ENCODE peak calls at places on chromosomes 12 and 14, in eight cellular contexts. L is NCI-H1105; Y is stimulated activated naive CD8-positive, alpha-beta T cell treated with anti-CD3 and anti-CD28 coated beads, Interleukin-15, Interleukin-2, amounts not matched to agents 100 U/mL and 50 U/mL, for 24 hours; R is astrocyte of the spinal cord; Z is endodermal cell; E is activated gamma-delta T cell treated with Interleukin-2 at 50 U/mL for 16 hours; I is naive B cell; C is hypothalamus. N is an unnamed sample.
A peak's percentile ranks its signal among the peaks of the same experiment; 100 is the strongest.

GRCh38 chr14:31027847-31028246 is 1.7 kb upstream of the STRN3 start:
- DNase-seq in L (no peak), Y (no peak), R (no peak), Z (no peak), E (no peak), I (no peak), C (no peak), N (no peak)

GRCh38 chr12:46450279-46450748 is 77.7 kb upstream of the SLC38A2 start:
- DNase-seq in L (no peak), Y (no peak), R (no peak), Z (no peak), E (no peak), I (no peak), C (no peak), N (no peak)

GRCh38 chr12:120439646-120440247 is 1.8 kb downstream of the COX6A1 start:
- DNase-seq in L (peak; percentile 56), Y (peak; percentile 81), R (peak; percentile 54), Z (peak; percentile 95), E (peak; percentile 76), I (peak; percentile 73), C (peak; percentile 5), N (peak; percentile 24)

GRCh38 chr14:102630405-102630804 is 38.0 kb downstream of the RCOR1 start:
- DNase-seq in L (no peak), Y (no peak), R (no peak), Z (no peak), E (no peak), I (no peak), C (no peak), N (no peak)

GRCh38 chr12:44858456-44858855 is 17.7 kb downstream of the NELL2 start:
- DNase-seq in L (no peak), Y (no peak), R (no peak), Z (no peak), E (no peak), I (no peak), C (no peak), N (no peak)

GRCh38 chr12:98582093-98582492 is 11.4 kb upstream of the SLC25A3 start:
- DNase-seq in L (no peak), Y (no peak), R (no peak), Z (no peak), E (no peak), I (no peak), C (no peak), N (no peak)

GRCh38 chr14:99320105-99320572 is 48.1 kb upstream of the BCL11B start:
- DNase-seq in L (peak; percentile 49), Y (peak; percentile 83), R (peak; percentile 6), Z (peak; percentile 94), E (peak; percentile 68), I (peak; percentile 19), C (no peak), N (no peak)

GRCh38 chr14:78403278-78403815 is 233.2 kb downstream of the NRXN3 start:
- DNase-seq in L (no peak), Y (no peak), R (peak; percentile 83), Z (peak; percentile 58), E (no peak), I (no peak), C (no peak), N (peak; percentile 50)

GRCh38 chr12:116773276-116773731 is 35.2 kb downstream of the RNFT2 start:
- DNase-seq in L (no peak), Y (no peak), R (no peak), Z (peak; percentile 81), E (no peak), I (no peak), C (no peak), N (no peak)

GRCh38 chr12:106240821-106241220 is 7.0 kb downstream of the CKAP4 start:
- DNase-seq in L (no peak), Y (no peak), R (no peak), Z (no peak), E (no peak), I (no peak), C (no peak), N (no peak)

GRCh38 chr14:20714593-20715250 is 26.2 kb downstream of the ANG start:
- DNase-seq in L (peak; percentile 6), Y (no peak), R (peak; percentile 43), Z (no peak), E (no peak), I (no peak), C (peak; percentile 52), N (peak; percentile 60)

GRCh38 chr12:64431791-64432190 is 20.1 kb upstream of the TBK1 start:
- DNase-seq in L (no peak), Y (no peak), R (no peak), Z (no peak), E (no peak), I (no peak), C (no peak), N (no peak)

GRCh38 chr14:42523656-42524055 is 917.0 kb downstream of the LRFN5 start:
- DNase-seq in L (no peak), Y (no peak), R (peak; percentile 15), Z (no peak), E (no peak), I (no peak), C (no peak), N (no peak)

GRCh38 chr12:62715086-62715786 is 219.7 kb downstream of the PPM1H start:
- DNase-seq in L (no peak), Y (no peak), R (no peak), Z (no peak), E (no peak), I (no peak), C (no peak), N (no peak)

N was measured in skeletal muscle cell.